ENCODE peak calls at places on chromosomes 7 and 10, in six cellular contexts. U is small intestine; W is lower leg skin; O is CD8-positive, alpha-beta memory T cell; Y is PC-3; K is SK-N-SH. X is an unnamed sample.

GRCh38 chr10:82949816-82950575 is 1075.0 kb downstream of the NRG3 start:
- DNase-seq in U (no peak), W (no peak), O (no peak), Y (no peak), K (no peak), X (no peak)

GRCh38 chr7:3082386-3082785 is 38.7 kb upstream of the CARD11 start:
- DNase-seq in U (no peak), W (no peak), O (no peak), Y (no peak), K (no peak), X (no peak)

GRCh38 chr7:112193915-112194502 is 12.2 kb downstream of the DOCK4 start:
- DNase-seq in U (no peak), W (no peak), O (no peak), Y (no peak), K (no peak), X (no peak)

GRCh38 chr10:1049425-1049958 is 573 bp upstream of the IDI1 start:
- DNase-seq in U (no peak), W (no peak), O (no peak), Y (peak), K (peak), X (no peak)

GRCh38 chr10:98269435-98269912 is 1.5 kb upstream of the LOXL4 start:
- DNase-seq in U (peak), W (peak), O (no peak), Y (peak), K (peak), X (no peak)

GRCh38 chr10:67789769-67790168 is 48.2 kb downstream of the DNAJC12 start:
- DNase-seq in U (no peak), W (no peak), O (no peak), Y (no peak), K (no peak), X (no peak)

GRCh38 chr7:89849052-89849451 is 305.2 kb upstream of the STEAP1 start:
- DNase-seq in U (no peak), W (no peak), O (no peak), Y (no peak), K (no peak), X (no peak)

GRCh38 chr7:17275749-17276671 is 22.4 kb upstream of the AHR start:
- DNase-seq in U (peak), W (no peak), O (no peak), Y (peak), K (no peak), X (no peak)

GRCh38 chr10:72932259-72933015 is 22.2 kb downstream of the PLA2G12B start:
- DNase-seq in U (no peak), W (no peak), O (no peak), Y (no peak), K (no peak), X (no peak)

GRCh38 chr7:68963547-68963946 is 634.7 kb upstream of the AUTS2 start:
- DNase-seq in U (no peak), W (no peak), O (no peak), Y (no peak), K (no peak), X (no peak)

GRCh38 chr7:2954433-2954853 is 89.2 kb downstream of the CARD11 start:
- DNase-seq in U (peak), W (peak), O (peak), Y (no peak), K (no peak), X (no peak)

GRCh38 chr7:151086802-151087246 is 549 bp downstream of the AGAP3 start:
- DNase-seq in U (peak), W (no peak), O (peak), Y (peak), K (peak), X (no peak)

GRCh38 chr10:96501985-96502384 is 11.7 kb downstream of the TLL2 start:
- DNase-seq in U (no peak), W (no peak), O (no peak), Y (peak), K (no peak), X (no peak)

GRCh38 chr10:51170518-51171245 is 96.4 kb downstream of the PRKG1 start:
- DNase-seq in U (no peak), W (no peak), O (no peak), Y (peak), K (no peak), X (no peak)
- H3K4me3 ChIP-seq in U (no peak), W (no peak), O (no peak), Y (no peak), K (no peak), X (no peak)

DNA sequence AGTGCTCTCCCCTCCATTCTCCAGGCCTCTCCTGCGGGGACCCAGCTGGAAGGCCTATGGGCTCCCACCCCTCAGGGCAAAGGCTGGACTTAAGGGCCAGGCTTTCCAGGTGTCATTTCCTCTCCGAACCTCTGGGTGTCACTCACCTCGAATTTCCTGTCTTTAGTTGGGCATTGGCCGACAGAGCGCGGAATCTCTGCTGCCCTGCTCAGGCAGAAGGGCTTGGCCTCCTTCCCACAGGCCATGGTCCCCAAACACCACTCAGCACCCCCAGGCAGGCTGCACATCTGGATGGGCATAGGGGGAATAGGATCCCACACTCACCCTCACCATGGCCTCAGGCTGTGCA is 212.9 kb downstream of the CCSER2 start:
- DNase-seq in U (no peak), W (no peak), O (no peak), Y (no peak), K (no peak), X (no peak)
- H3K4me3 ChIP-seq in U (no peak), W (no peak), O (no peak), Y (peak), K (no peak), X (no peak)

DNA sequence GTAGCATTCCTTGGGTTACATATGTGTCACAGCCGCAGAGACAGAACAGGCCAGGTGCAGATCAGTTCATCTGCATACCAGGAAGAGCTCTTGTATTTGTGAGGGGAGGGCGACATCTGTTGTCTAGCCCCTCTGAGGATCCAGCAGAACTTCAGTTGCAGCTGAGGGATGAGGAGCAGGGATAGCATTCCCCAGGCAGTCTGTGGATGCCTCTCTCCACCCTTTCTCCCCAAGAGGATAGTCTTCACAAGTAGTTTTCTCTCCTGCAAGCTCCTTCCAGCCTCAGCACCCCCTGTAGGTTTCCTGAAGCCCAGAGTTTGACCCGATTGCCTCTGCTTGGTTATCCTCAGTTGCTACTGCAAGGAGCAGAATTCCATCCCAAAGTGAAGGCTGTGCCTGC is 2.6 kb downstream of the SCD start:
- DNase-seq in U (no peak), W (no peak), O (no peak), Y (no peak), K (no peak), X (no peak)
- H3K4me3 ChIP-seq in U (no peak), W (no peak), O (peak), Y (peak), K (no peak), X (peak)

DNA sequence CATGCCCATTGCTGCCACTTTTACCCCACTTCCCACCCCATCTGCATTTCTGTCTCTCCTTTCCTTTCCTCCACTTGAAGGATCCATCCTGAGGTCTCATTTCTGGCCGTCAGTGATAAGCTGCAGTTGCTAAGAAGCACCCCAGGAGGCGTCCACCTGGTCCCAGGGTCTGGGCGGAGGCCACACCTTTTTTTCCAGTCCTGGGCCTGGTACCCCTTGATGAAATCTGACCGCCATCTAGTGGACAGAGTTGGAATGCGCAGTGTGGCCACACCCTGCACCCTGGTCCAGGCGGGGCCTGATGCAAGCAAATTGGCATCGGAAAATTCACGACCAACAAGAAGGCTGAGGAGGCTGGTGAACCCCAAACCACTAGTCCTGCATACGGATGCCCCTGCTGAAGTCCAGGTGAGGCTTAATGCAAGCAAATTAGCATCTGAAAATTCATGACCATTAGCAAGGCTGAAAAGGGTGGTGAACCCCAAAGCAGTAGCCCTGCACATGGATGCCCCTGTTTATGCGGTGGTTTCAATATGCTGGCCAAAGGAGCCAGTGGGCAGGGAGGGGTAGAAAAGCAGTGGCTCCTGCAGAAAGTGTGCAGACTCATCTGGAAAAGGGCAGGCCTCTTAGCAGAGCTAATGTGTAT is 43.3 kb downstream of the GPAM start:
- DNase-seq in U (peak), W (peak), O (peak), Y (peak), K (peak), X (peak)
- H3K4me3 ChIP-seq in U (no peak), W (no peak), O (no peak), Y (no peak), K (no peak), X (no peak)

GRCh38 chr10:14587540-14588083 is 187.1 kb downstream of the FAM107B start:
- DNase-seq in U (no peak), W (no peak), O (peak), Y (no peak), K (no peak), X (no peak)
- H3K4me3 ChIP-seq in U (no peak), W (no peak), O (peak), Y (peak), K (no peak), X (no peak)

GRCh38 chr7:80330434-80330833 is 181.4 kb downstream of the GNAT3 start:
- DNase-seq in U (no peak), W (no peak), O (no peak), Y (no peak), K (no peak), X (no peak)

GRCh38 chr7:80334185-80334584 is 177.7 kb downstream of the GNAT3 start:
- DNase-seq in U (peak), W (no peak), O (no peak), Y (peak), K (no peak), X (no peak)

GRCh38 chr7:80334908-80335307 is 177.0 kb downstream of the GNAT3 start:
- DNase-seq in U (no peak), W (no peak), O (no peak), Y (no peak), K (no peak), X (no peak)

DNA sequence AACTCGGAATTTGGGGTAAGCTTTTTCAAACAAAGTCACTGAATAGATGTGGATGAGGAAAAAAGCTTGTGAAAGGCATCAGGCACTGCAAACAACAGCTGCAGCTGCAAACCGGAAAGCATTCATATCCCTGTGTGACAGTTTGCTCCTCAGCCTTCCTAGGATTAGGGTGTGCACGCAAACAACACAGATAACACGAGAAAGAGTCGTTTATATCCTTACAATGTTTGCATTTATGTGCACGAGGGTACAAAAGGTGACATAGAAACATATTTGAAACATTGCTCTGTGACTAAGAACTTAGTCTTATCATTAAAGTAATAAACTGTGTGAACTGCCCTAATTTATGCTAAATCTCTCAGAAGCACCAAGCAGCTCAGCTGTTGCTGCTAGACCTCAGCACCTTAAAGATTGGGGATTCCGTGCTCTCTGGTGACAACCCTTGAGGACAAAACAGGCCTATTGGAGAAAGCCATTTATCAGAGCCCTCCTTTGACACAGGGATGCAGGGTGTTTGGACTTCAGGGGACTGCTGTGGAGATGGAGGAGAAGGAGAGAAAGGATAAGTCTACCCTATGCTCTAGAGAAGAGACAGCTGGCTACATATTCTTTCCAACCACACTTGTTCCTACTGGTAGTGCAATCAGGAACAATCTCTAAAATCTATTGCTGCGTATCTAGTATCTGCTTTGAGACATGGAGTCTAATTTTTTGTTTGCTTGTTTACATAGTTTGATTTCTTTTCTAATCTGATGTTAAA is 176.2 kb downstream of the GNAT3 start:
- DNase-seq in U (peak), W (no peak), O (no peak), Y (no peak), K (no peak), X (no peak)
- H3K4me3 ChIP-seq in U (no peak), W (no peak), O (no peak), Y (no peak), K (no peak), X (no peak)

GRCh38 chr7:44046321-44047061 is 2.0 kb downstream of the DBNL start:
- DNase-seq in U (no peak), W (peak), O (peak), Y (no peak), K (no peak), X (no peak)
- H3K4me3 ChIP-seq in U (no peak), W (no peak), O (peak), Y (no peak), K (no peak), X (no peak)